ENCODE peak calls at places on chromosomes 7 and 10, in four cellular contexts. T is stomach, F is sigmoid colon, N is fibroblast of the aortic adventitia. K is an unnamed sample.

GRCh38 chr7:37408241-37408884 is 40.3 kb downstream of the ELMO1 start:
- DNase-seq in N (no peak), T (no peak), F (no peak), K (no peak)

GRCh38 chr7:54260868-54261475 is 281.2 kb upstream of the VSTM2A start:
- DNase-seq in F (no peak), N (peak), T (no peak), K (no peak)

GRCh38 chr7:53229202-53229601 is 193.8 kb downstream of the POM121L12 start:
- DNase-seq in T (no peak), N (no peak), F (no peak), K (no peak)

GRCh38 chr7:157003445-157004049 is 6.9 kb downstream of the MNX1 start:
- DNase-seq in F (no peak), T (no peak), N (no peak), K (no peak)

GRCh38 chr10:61567729-61568128 is 95.0 kb upstream of the CABCOCO1 start:
- DNase-seq in F (no peak), T (no peak), N (no peak), K (no peak)

GRCh38 chr7:65980478-65981250 is 1.3 kb downstream of the GUSB start:
- DNase-seq in F (peak), N (no peak), T (peak), K (no peak)

GRCh38 chr10:101250136-101250535 is 20.9 kb upstream of the LBX1 start:
- DNase-seq in N (no peak), T (no peak), F (no peak), K (no peak)

GRCh38 chr7:136685506-136685905 is 182.9 kb upstream of the CHRM2 start:
- DNase-seq in F (no peak), T (no peak), N (no peak), K (no peak)

GRCh38 chr10:94123253-94123995 is 129.7 kb downstream of the PLCE1 start:
- DNase-seq in F (no peak), T (no peak), N (peak), K (no peak)

GRCh38 chr7:115410427-115410805 is 488.5 kb downstream of the MDFIC start:
- DNase-seq in T (no peak), N (no peak), F (no peak), K (no peak)

GRCh38 chr7:138267934-138268333 is 191.7 kb downstream of the AKR1D1 start:
- DNase-seq in T (no peak), F (no peak), N (no peak), K (no peak)

GRCh38 chr10:77773631-77774426 is 136.2 kb upstream of the KCNMA1 start:
- DNase-seq in T (peak), N (no peak), F (no peak), K (no peak)

GRCh38 chr7:111098011-111098925 is 7.3 kb downstream of the LRRN3 start:
- DNase-seq in N (peak), F (no peak), T (no peak), K (peak)

GRCh38 chr7:55253188-55253587 is 111.9 kb upstream of the LANCL2 start:
- DNase-seq in N (no peak), T (no peak), F (no peak), K (no peak)

GRCh38 chr10:21164687-21165086 is 267.6 kb upstream of the NEBL start:
- DNase-seq in T (no peak), F (no peak), N (no peak), K (no peak)

GRCh38 chr10:90125966-90126600 is 424.7 kb downstream of the KIF20B start:
- DNase-seq in N (peak), F (no peak), T (no peak), K (no peak)

GRCh38 chr10:64036996-64037666 is 515.9 kb downstream of the REEP3 start:
- DNase-seq in F (no peak), N (no peak), T (no peak), K (no peak)

GRCh38 chr7:84665339-84665738 is 470.8 kb upstream of the SEMA3A start:
- DNase-seq in F (no peak), T (no peak), N (no peak), K (no peak)

GRCh38 chr7:99365318-99366141 is 9.0 kb upstream of the ARPC1B start:
- DNase-seq in T (peak), N (no peak), F (no peak), K (peak)

GRCh38 chr10:118273662-118274061 is 68.5 kb downstream of the FAM204A start:
- DNase-seq in F (no peak), N (no peak), T (no peak), K (no peak)

GRCh38 chr10:118276203-118276602 is 65.9 kb downstream of the FAM204A start:
- DNase-seq in N (no peak), F (peak), T (no peak), K (no peak)

GRCh38 chr10:118276727-118277126 is 65.4 kb downstream of the FAM204A start:
- DNase-seq in T (no peak), N (no peak), F (no peak), K (no peak)

GRCh38 chr10:118277871-118278270 is 64.3 kb downstream of the FAM204A start:
- DNase-seq in F (no peak), N (no peak), T (no peak), K (no peak)

DNA sequence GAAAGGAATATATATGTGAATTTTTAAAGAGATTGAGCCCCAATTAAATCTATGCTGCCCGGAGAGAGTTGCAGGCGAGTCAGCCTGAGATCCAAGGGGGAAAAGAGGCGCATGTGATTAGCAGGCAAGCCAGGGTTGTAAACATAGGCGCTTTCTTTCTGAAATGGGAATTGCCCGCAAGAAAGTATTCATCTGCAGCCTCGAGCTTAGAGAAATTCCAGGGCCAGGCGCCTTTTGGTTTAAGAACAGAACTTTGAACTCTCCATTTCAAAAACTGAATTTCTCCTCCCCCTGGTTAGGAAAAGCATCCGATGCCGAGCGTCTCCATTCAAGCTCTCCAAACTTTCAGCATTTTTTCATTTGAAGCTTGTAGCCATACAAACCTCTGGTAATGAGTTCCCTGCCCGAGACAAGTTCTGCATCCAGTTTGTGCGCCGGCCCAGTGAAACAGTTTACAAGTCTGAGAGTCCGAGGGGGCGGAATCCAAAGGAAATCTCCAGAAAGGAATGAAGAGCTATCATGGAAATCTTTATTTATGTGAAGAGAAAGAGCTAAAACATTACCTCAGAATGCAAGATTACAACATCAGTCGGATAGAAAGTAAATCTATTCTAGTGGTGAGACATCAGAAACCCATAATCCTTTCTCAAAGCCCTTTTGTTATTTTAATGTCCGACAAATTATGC is 69.9 kb downstream of the FAM204A start:
- DNase-seq in F (peak), T (no peak), N (peak), K (no peak)
- H3K4me3 ChIP-seq in F (peak), T (peak), N (no peak), K (no peak)

DNA sequence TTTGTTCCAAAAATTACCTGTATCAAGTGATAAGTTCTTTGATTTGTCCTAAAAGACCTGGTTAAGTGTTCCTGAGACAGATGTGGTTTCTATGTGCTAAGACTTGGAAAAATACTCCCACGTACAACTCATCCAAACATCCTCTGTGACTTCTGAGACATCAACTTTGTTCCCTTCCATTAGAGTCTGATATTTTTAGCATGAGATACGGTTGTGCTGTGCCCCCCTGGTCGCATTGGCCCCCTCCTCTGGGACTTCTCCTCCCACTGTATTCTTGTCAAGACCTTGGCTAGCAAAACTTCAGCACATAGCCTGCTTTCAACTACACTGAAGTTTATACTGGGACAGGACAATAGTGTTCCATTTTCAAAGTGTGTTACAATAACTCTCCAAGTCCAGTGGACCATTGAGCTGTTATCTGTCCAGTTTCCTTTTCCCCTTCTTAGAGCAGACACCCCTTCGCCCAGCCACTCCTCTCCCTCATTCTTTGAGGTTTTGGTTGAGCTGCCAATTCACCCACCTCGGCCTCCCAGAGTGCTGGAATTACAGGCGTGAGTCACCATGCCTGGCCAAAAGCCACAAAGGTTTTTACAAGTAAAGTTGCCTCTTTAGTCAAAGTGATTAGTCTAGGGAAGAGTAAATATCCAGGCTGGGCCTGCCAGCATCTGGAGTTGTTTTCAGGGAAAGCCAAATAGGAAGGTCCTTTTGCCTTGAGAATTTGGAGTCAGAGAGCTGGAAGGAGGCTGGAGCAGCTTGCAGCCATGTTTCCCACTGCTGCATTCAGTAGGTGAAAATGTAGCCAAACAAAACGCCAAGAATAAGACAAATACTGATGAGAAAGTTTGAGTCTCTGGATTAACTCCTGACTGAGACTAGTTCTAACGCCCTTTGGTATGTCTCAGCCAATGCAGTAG is 17.8 kb upstream of the PDLIM1 start:
- DNase-seq in N (peak), F (peak), T (peak), K (no peak)
- H3K4me3 ChIP-seq in N (no peak), F (no peak), T (no peak), K (no peak)

DNA sequence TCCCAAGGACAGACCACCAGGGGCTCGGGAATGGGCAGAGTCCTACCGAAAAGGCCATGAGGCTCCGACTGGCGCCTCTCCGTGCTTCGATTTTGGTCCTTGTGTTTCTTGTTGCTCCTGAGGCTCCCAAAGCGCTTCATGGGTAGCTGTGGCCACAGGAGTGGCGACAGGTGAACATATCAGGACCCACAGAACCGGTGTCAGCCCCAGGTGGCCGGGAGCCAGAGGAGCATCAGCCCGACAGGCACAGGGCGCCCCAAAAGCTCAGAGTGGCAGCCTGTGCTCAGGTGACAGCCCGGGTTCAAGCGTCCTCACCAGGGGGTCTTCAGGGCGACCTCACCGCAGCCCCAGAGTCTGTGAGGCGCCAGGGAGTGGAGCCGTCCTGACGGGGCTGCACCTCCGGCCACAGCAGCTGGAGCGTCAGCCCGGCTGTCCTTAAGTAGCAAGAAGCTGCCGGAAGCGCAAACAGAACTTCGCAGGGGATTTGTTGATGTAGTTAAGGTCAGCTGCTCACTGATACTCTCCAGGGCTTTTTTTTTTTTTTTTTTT is 141.0 kb downstream of the PRKAG2 start:
- DNase-seq in T (no peak), F (no peak), N (no peak), K (peak)
- H3K4me3 ChIP-seq in T (peak), F (peak), N (peak), K (peak)

GRCh38 chr10:15439381-15439837 is 68.3 kb upstream of the FAM171A1 start:
- DNase-seq in N (peak), T (no peak), F (peak), K (peak)
- H3K4me3 ChIP-seq in N (peak), T (no peak), F (peak), K (peak)

K was measured in WERI-Rb-1.